ENCODE peak calls at places on chromosomes 6 and 20, in five cellular contexts. P, Y, F, A and H are unnamed samples.

GRCh38 chr20:38260025-38260377 is 534 bp downstream of the KIAA1755 start:
- DNase-seq in F (no peak), Y (no peak), A (no peak), P (no peak), H (no peak)

GRCh38 chr6:150667977-150668716 is 68.5 kb downstream of the PLEKHG1 start:
- DNase-seq in Y (no peak), P (peak), F (no peak), A (peak), H (peak)

GRCh38 chr20:2599265-2600060 is 53.0 kb upstream of the NOP56 start:
- DNase-seq in Y (no peak), P (no peak), F (no peak), A (peak), H (no peak)

GRCh38 chr6:165652766-165653165 is 10.3 kb downstream of the PDE10A start:
- DNase-seq in A (no peak), Y (no peak), F (no peak), P (no peak), H (no peak)

GRCh38 chr6:89290401-89291155 is 24.5 kb downstream of the GABRR2 start:
- DNase-seq in Y (no peak), A (no peak), F (no peak), P (no peak), H (no peak)

GRCh38 chr6:34709386-34709785 is 12.8 kb upstream of the ILRUN start:
- DNase-seq in P (peak), A (peak), Y (no peak), F (no peak), H (no peak)

GRCh38 chr20:63128956-63129355 is 87.0 kb downstream of the YTHDF1 start:
- DNase-seq in P (no peak), A (no peak), F (no peak), Y (no peak), H (no peak)

GRCh38 chr20:57919059-57919458 is 209.2 kb upstream of the PMEPA1 start:
- DNase-seq in F (no peak), P (no peak), Y (no peak), A (no peak), H (no peak)